ENCODE peak calls at places on chromosomes 16 and 17, in eight cellular contexts. E is GM12865, S is cardiac muscle cell, R is renal cortical epithelial cell, B is anterior cingulate cortex, G is caudate nucleus, W is SW 1271, Q is amniotic stem cell. F is an unnamed sample.

GRCh38 chr17:10620823-10621222 is 36.3 kb downstream of the MYH3 start:
- DNase-seq in W (no peak), Q (no peak), B (no peak), R (peak; percentile 85), S (no peak), E (no peak), G (no peak), F (no peak)

GRCh38 chr17:71011389-71011788 is 842.1 kb downstream of the KCNJ2 start:
- DNase-seq in B (no peak), E (no peak), G (no peak), R (no peak), W (no peak), Q (no peak), S (peak; percentile 38), F (no peak)

GRCh38 chr17:37483311-37484039 is 6.2 kb upstream of the DUSP14 start:
- DNase-seq in Q (no peak), G (peak; percentile 10), B (peak; percentile 8), S (peak; percentile 86), R (peak; percentile 33), E (peak; percentile 20), W (no peak), F (peak; percentile 41)

GRCh38 chr16:15976225-15976812 is 26.9 kb downstream of the ABCC1 start:
- DNase-seq in E (no peak), G (no peak), B (no peak), S (no peak), R (no peak), Q (no peak), W (no peak), F (no peak)

GRCh38 chr16:68149596-68149995 is 64.4 kb downstream of the NFATC3 start:
- DNase-seq in Q (no peak), B (no peak), G (no peak), S (no peak), W (no peak), E (no peak), R (no peak), F (no peak)

GRCh38 chr17:61410555-61411089 is 11.0 kb downstream of the TBX2 start:
- DNase-seq in G (peak; percentile 24), E (peak; percentile 57), Q (peak; percentile 71), W (no peak), R (no peak), B (peak; percentile 53), S (peak; percentile 87), F (peak; percentile 78)

GRCh38 chr17:7927596-7927995 is 2.1 kb downstream of the KCNAB3 start:
- DNase-seq in Q (no peak), E (no peak), R (no peak), W (no peak), G (no peak), S (no peak), B (no peak), F (no peak)

GRCh38 chr16:68948230-68948910 is 105.0 kb downstream of the TANGO6 start:
- DNase-seq in G (no peak), R (peak; percentile 40), Q (no peak), S (no peak), B (no peak), W (no peak), E (no peak), F (no peak)

GRCh38 chr16:82232806-82233205 is 62.8 kb upstream of the MPHOSPH6 start:
- DNase-seq in R (no peak), Q (no peak), B (no peak), S (no peak), E (no peak), G (no peak), W (no peak), F (no peak)

GRCh38 chr16:88535181-88535856 is 34.9 kb upstream of the ZC3H18 start:
- DNase-seq in E (no peak), R (no peak), B (no peak), W (no peak), Q (no peak), G (no peak), S (no peak), F (no peak)

GRCh38 chr16:88662222-88662842 is 559 bp downstream of the MVD start:
- DNase-seq in B (no peak), G (no peak), E (no peak), S (no peak), Q (no peak), W (no peak), R (no peak), F (no peak)

GRCh38 chr16:5505093-5505887 is 407.7 kb upstream of the EEF2KMT start:
- DNase-seq in W (no peak), E (no peak), R (no peak), Q (no peak), G (no peak), B (no peak), S (no peak), F (no peak)

GRCh38 chr16:3838600-3839401 is 41.7 kb downstream of the CREBBP start:
- DNase-seq in R (peak; percentile 59), Q (no peak), G (no peak), B (no peak), S (peak; percentile 59), E (no peak), W (no peak), F (no peak)